ENCODE peak calls at places on chromosomes 13 and 19, in ten cellular contexts. I is HS-5; K is C1 segment of cervical spinal cord; R is T follicular helper cell; B is Daoy; S is stimulated activated CD8-positive, alpha-beta memory T cell treated with anti-CD3 and anti-CD28 coated beads, Interleukin-7, amount 100 ng/mL, for 1 hour; X is B cell; U is naive B cell; D is HEK293T; L is HS-27A. N is an unnamed sample.

GRCh38 chr13:112928958-112929777 is 39.8 kb upstream of the MCF2L start:
- DNase-seq in I (no peak), K (no peak), R (no peak), B (peak; percentile 38), S (no peak), X (no peak), U (no peak), D (no peak), L (no peak), N (no peak)

GRCh38 chr19:21483589-21484170 is 21.7 kb upstream of the ZNF429 start:
- DNase-seq in I (no peak), K (no peak), R (peak; percentile 52), B (peak; percentile 11), S (peak; percentile 40), X (peak; percentile 77), U (peak; percentile 17), D (peak; percentile 25), L (no peak), N (peak; percentile 49)

GRCh38 chr19:34990578-34991192 is 9.4 kb upstream of the GRAMD1A start:
- DNase-seq in I (no peak), K (no peak), R (no peak), B (no peak), S (no peak), X (no peak), U (no peak), D (no peak), L (no peak), N (no peak)

GRCh38 chr19:52748336-52748950 is 13.6 kb upstream of the ZNF611 start:
- DNase-seq in I (no peak), K (no peak), R (no peak), B (peak; percentile 15), S (no peak), X (no peak), U (peak; percentile 16), D (no peak), L (no peak), N (no peak)

GRCh38 chr13:45162821-45163220 is 38.0 kb downstream of the KCTD4 start:
- DNase-seq in I (peak; percentile 47), K (no peak), R (no peak), B (peak; percentile 74), S (no peak), X (no peak), U (no peak), D (no peak), L (peak; percentile 29), N (no peak)

GRCh38 chr13:47480121-47480520 is 521.0 kb downstream of the SUCLA2 start:
- DNase-seq in I (peak; percentile 60), K (no peak), R (no peak), B (peak; percentile 58), S (no peak), X (no peak), U (no peak), D (no peak), L (peak; percentile 26), N (no peak)

GRCh38 chr19:54158812-54159351 is 639 bp downstream of the LENG1 start:
- DNase-seq in I (no peak), K (no peak), R (no peak), B (no peak), S (no peak), X (no peak), U (no peak), D (no peak), L (no peak), N (no peak)

GRCh38 chr19:12749938-12750521 is 1.6 kb upstream of the BEST2 start:
- DNase-seq in I (no peak), K (no peak), R (no peak), B (peak; percentile 68), S (no peak), X (no peak), U (no peak), D (no peak), L (no peak), N (no peak)

GRCh38 chr13:98751397-98752110 is 918 bp downstream of the SLC15A1 start:
- DNase-seq in I (no peak), K (no peak), R (no peak), B (peak; percentile 24), S (no peak), X (no peak), U (no peak), D (peak; percentile 22), L (no peak), N (no peak)

GRCh38 chr19:54287456-54287855 is 6.5 kb upstream of the LILRB2 start:
- DNase-seq in I (peak; percentile 77), K (no peak), R (no peak), B (peak; percentile 31), S (no peak), X (no peak), U (no peak), D (no peak), L (no peak), N (no peak)

GRCh38 chr19:17703823-17704463 is 15.3 kb upstream of the MAP1S start:
- DNase-seq in I (no peak), K (peak; percentile 12), R (peak; percentile 60), B (peak; percentile 38), S (peak; percentile 61), X (peak; percentile 75), U (peak; percentile 70), D (peak; percentile 61), L (no peak), N (peak; percentile 64)

GRCh38 chr19:39475748-39476147 is 4.9 kb upstream of the TIMM50 start:
- DNase-seq in I (no peak), K (no peak), R (no peak), B (no peak), S (no peak), X (no peak), U (no peak), D (no peak), L (no peak), N (no peak)

GRCh38 chr13:45416521-45417125 is 1.6 kb downstream of the SLC25A30 start:
- DNase-seq in I (no peak), K (no peak), R (no peak), B (no peak), S (no peak), X (no peak), U (no peak), D (no peak), L (no peak), N (no peak)

GRCh38 chr13:102191951-102192461 is 209.8 kb downstream of the FGF14 start:
- DNase-seq in I (peak; percentile 45), K (no peak), R (no peak), B (peak; percentile 57), S (no peak), X (no peak), U (no peak), D (no peak), L (peak; percentile 31), N (no peak)

GRCh38 chr13:113023217-113023597 is 54.2 kb downstream of the MCF2L start:
- DNase-seq in I (no peak), K (no peak), R (no peak), B (peak; percentile 44), S (no peak), X (no peak), U (no peak), D (no peak), L (no peak), N (no peak)

GRCh38 chr19:11735375-11735774 is 3.4 kb downstream of the ZNF823 start:
- DNase-seq in I (no peak), K (no peak), R (no peak), B (no peak), S (no peak), X (no peak), U (no peak), D (no peak), L (no peak), N (no peak)

GRCh38 chr13:59677966-59678814 is 485.5 kb downstream of the DIAPH3 start:
- DNase-seq in I (no peak), K (no peak), R (no peak), B (no peak), S (no peak), X (no peak), U (no peak), D (peak; percentile 25), L (peak; percentile 9), N (no peak)

GRCh38 chr19:13554506-13555235 is 48.4 kb upstream of the CACNA1A start:
- DNase-seq in I (no peak), K (no peak), R (no peak), B (peak; percentile 30), S (no peak), X (no peak), U (no peak), D (no peak), L (no peak), N (no peak)

GRCh38 chr19:1216756-1217155 is 11.2 kb downstream of the STK11 start:
- DNase-seq in I (no peak), K (no peak), R (no peak), B (no peak), S (no peak), X (no peak), U (no peak), D (no peak), L (no peak), N (no peak)

GRCh38 chr19:3324405-3324856 is 42.0 kb upstream of the NFIC start:
- DNase-seq in I (no peak), K (no peak), R (peak; percentile 62), B (peak; percentile 74), S (peak; percentile 67), X (peak; percentile 65), U (peak; percentile 37), D (peak; percentile 76), L (no peak), N (peak; percentile 71)

GRCh38 chr19:39916851-39917396 is 17.5 kb downstream of the FCGBP start:
- DNase-seq in I (no peak), K (peak; percentile 3), R (no peak), B (no peak), S (no peak), X (no peak), U (no peak), D (no peak), L (no peak), N (no peak)

GRCh38 chr13:113407531-113408393 is 43.8 kb upstream of the GRTP1 start:
- DNase-seq in I (no peak), K (no peak), R (no peak), B (no peak), S (no peak), X (no peak), U (no peak), D (no peak), L (no peak), N (no peak)

GRCh38 chr13:81017525-81018152 is 676.7 kb upstream of the SPRY2 start:
- DNase-seq in I (peak; percentile 13), K (no peak), R (no peak), B (peak; percentile 0), S (no peak), X (no peak), U (peak; percentile 35), D (peak; percentile 63), L (peak; percentile 1), N (no peak)

GRCh38 chr13:92143766-92144165 is 745.3 kb downstream of the GPC5 start:
- DNase-seq in I (no peak), K (no peak), R (no peak), B (no peak), S (no peak), X (no peak), U (no peak), D (peak; percentile 22), L (no peak), N (no peak)

GRCh38 chr13:42377640-42378382 is 105.9 kb downstream of the AKAP11 start:
- DNase-seq in I (no peak), K (no peak), R (no peak), B (peak; percentile 26), S (no peak), X (peak; percentile 46), U (peak; percentile 80), D (no peak), L (no peak), N (no peak)

GRCh38 chr19:31352296-31352781 is 3.1 kb upstream of the TSHZ3 start:
- DNase-seq in I (no peak), K (no peak), R (no peak), B (no peak), S (no peak), X (no peak), U (no peak), D (no peak), L (no peak), N (no peak)

GRCh38 chr13:21638319-21639282 is 32.3 kb upstream of the FGF9 start:
- DNase-seq in I (no peak), K (no peak), R (peak; percentile 6), B (no peak), S (peak; percentile 12), X (peak; percentile 32), U (peak; percentile 28), D (peak; percentile 13), L (no peak), N (peak; percentile 20)

GRCh38 chr19:4456843-4457653 is 546 bp downstream of the UBXN6 start:
- DNase-seq in I (no peak), K (peak; percentile 22), R (peak; percentile 40), B (peak; percentile 66), S (peak; percentile 10), X (peak; percentile 89), U (no peak), D (peak; percentile 77), L (peak; percentile 12), N (peak; percentile 46)

N was measured in CD4-positive, alpha-beta T cell.